ENCODE peak calls at places on chromosomes 2 and 18, in six cellular contexts. C, A, K, X, S and I are unnamed samples. For H3K4me1, the result is how much of the 10 kb centered on the place peaks cover.

GRCh38 chr2:145091967-145092366 is 572.0 kb upstream of the ZEB2 start:
- DNase-seq in A (no peak), X (no peak), S (no peak), K (peak), C (no peak), I (no peak)

GRCh38 chr2:65710779-65711295 is 278.4 kb upstream of the SPRED2 start:
- DNase-seq in C (peak), S (peak), A (no peak), X (peak), K (peak), I (no peak)

GRCh38 chr2:23092831-23093230 is 292.1 kb upstream of the KLHL29 start:
- DNase-seq in C (no peak), S (no peak), A (no peak), K (no peak), X (peak), I (peak)

GRCh38 chr2:170524828-170525565 is 190.1 kb upstream of the SP5 start:
- DNase-seq in S (no peak), X (peak), C (no peak), K (peak), A (no peak), I (peak)

GRCh38 chr2:10230499-10230898 is 72.2 kb upstream of the HPCAL1 start:
- DNase-seq in C (no peak), A (no peak), S (no peak), K (no peak), X (no peak), I (no peak)

GRCh38 chr18:8029061-8029460 is 461.9 kb downstream of the PTPRM start:
- DNase-seq in S (no peak), A (peak), X (no peak), C (no peak), K (no peak), I (no peak)

GRCh38 chr2:196544906-196545433 is 94.5 kb upstream of the CCDC150 start:
- DNase-seq in K (peak), S (no peak), C (no peak), X (no peak), A (no peak), I (no peak)

GRCh38 chr2:213279961-213280360 is 4.3 kb upstream of the SPAG16 start:
- DNase-seq in K (no peak), C (no peak), A (no peak), S (no peak), X (no peak), I (no peak)

GRCh38 chr2:201467666-201468065 is 16.1 kb downstream of the STRADB start:
- DNase-seq in A (no peak), K (no peak), C (no peak), S (no peak), X (no peak), I (no peak)

GRCh38 chr2:52976132-52976949 is 791.3 kb upstream of the CHAC2 start:
- DNase-seq in K (peak), A (no peak), S (peak), X (peak), C (peak), I (peak)

GRCh38 chr2:30321466-30321865 is 90.1 kb downstream of the LBH start:
- DNase-seq in X (no peak), K (peak), A (no peak), C (no peak), S (no peak), I (no peak)

GRCh38 chr18:10465157-10465990 is 10.9 kb downstream of the APCDD1 start:
- DNase-seq in K (no peak), X (no peak), S (no peak), A (no peak), C (no peak), I (no peak)

GRCh38 chr2:127859712-127860085 is 1.7 kb upstream of the POLR2D start:
- DNase-seq in C (no peak), A (peak), S (peak), K (no peak), X (peak), I (peak)

GRCh38 chr2:180443896-180444295 is 436.8 kb upstream of the CWC22 start:
- DNase-seq in X (no peak), S (no peak), K (no peak), C (no peak), A (no peak), I (no peak)

GRCh38 chr2:73933194-73933593 is 6.5 kb downstream of the DGUOK start:
- DNase-seq in C (no peak), A (no peak), S (no peak), K (peak), X (no peak), I (no peak)

GRCh38 chr2:64918220-64918886 is 70.8 kb upstream of the SLC1A4 start:
- DNase-seq in C (no peak), S (peak), K (no peak), A (no peak), X (no peak), I (peak)

GRCh38 chr2:120020554-120020953 is 7.7 kb downstream of the EPB41L5 start:
- DNase-seq in C (no peak), K (peak), S (no peak), X (no peak), A (no peak), I (no peak)

GRCh38 chr2:185610301-185610700 is 128.3 kb upstream of the FSIP2 start:
- DNase-seq in K (peak), X (no peak), A (no peak), S (no peak), C (no peak), I (no peak)

GRCh38 chr2:185607943-185608342 is 130.7 kb upstream of the FSIP2 start:
- DNase-seq in S (no peak), X (no peak), A (no peak), K (no peak), C (no peak), I (no peak)

GRCh38 chr2:185608799-185609198 is 129.8 kb upstream of the FSIP2 start:
- DNase-seq in C (peak), K (peak), S (no peak), A (no peak), X (no peak), I (peak)
- TF ChIP-seq CTCF in C (peak), K (no peak), S (peak), A (peak), X (no peak), I (peak)

GRCh38 chr2:143415571-143415970 is 286.4 kb downstream of the ARHGAP15 start:
- DNase-seq in X (no peak), C (no peak), A (no peak), S (no peak), K (no peak), I (no peak)
- H3K4me1 ChIP-seq in X (under half), C (under half), A (under half), S (under half), K (under half), I (under half)

GRCh38 chr2:47805850-47806249 is 22.9 kb downstream of the MSH6 start:
- DNase-seq in A (no peak), S (no peak), C (no peak), K (no peak), X (no peak), I (no peak)
- H3K27ac ChIP-seq in A (no peak), S (no peak), C (no peak), K (no peak), X (peak), I (no peak)

DNA sequence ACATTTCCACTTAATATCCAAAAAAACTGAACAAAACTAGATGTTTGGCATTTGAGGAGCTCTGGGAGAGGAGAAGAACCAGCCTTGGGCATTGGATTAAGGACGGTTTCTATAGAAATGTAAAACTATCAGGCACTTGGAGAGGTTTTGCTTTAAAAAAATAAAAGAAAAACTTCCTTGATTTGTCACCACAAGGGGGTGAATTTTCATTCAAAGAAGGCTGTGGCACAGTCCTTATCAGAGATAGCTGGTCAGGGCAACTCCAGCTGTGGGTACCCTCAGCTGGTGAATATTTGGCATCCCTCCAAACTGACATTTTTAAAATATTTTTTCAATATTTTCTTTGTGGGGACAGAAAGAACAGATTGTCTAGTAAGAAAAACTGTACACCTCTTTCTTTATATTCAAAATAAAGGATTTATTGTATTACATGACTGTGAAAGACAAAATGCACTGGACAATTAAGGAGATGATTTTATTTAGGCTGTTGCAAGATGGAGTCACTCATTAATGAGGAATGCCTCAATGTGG is 46.1 kb upstream of the TBC1D8 start:
- DNase-seq in A (no peak), C (no peak), S (no peak), K (no peak), X (no peak), I (no peak)
- TF ChIP-seq CTCF in A (peak), C (peak), S (peak), K (no peak), X (peak), I (peak)

GRCh38 chr2:238239872-238240760 is at the start of gene HES6:
- DNase-seq in A (peak), K (peak), X (peak), C (peak), S (peak), I (peak)

GRCh38 chr2:238239552-238239871 is 326 bp downstream of the HES6 start:
- DNase-seq in X (peak), S (no peak), K (peak), A (no peak), C (no peak), I (peak)

GRCh38 chr2:238241970-238242369 is 2.1 kb upstream of the HES6 start:
- DNase-seq in A (no peak), S (no peak), C (no peak), X (no peak), K (no peak), I (no peak)

GRCh38 chr2:238242731-238243495 is 3.1 kb upstream of the HES6 start:
- DNase-seq in S (no peak), C (no peak), K (no peak), A (no peak), X (no peak), I (no peak)

DNA sequence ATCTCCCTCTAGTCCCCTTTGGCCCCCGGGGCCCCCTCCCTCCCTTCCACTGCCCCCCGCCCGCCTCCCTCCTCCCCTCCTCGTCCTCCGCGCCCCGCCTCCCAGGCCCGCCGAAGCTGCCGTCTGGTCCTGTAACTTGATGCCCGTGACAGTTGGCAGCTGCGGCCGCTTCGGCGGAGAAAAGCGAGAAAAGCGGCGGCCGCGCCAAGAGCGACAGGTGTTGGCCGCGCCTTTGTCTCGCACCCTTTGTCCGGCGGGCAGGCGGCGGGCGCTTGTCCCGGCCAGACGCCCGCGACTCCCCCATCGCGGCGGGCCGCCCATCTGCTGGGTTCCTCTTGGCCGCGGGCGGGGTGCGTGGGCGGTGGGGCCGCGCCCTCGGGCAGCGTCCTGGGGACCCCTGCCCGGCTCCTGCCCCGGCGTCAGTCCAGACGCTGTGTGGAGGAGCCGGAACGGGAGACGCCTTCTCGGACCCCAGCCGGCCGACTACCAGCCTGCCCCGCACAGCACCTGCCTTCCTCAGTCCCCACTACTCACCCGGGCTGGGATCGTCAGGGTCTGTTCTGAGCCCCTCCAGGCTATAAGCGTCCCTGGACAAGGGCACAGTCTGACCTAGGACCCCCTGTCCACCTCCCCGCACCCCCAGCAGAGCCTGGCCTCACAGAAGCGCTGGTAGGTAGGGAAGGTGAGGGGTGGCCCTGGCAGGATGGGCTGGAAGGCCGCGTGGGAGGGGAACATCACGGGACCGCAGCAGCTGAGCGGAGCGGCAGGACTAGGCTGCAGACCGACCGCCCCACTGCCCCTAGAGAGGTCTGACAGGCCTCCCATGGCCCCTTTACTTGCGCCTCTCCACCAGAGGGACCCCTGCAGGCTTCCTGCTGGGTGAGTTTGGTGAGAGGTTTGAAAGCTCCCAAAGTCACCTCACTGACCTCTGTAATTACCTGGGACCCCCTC is 1.2 kb upstream of the HES6 start:
- DNase-seq in A (peak), C (no peak), S (peak), K (peak), X (peak), I (peak)
- H3K4me1 ChIP-seq in A (under half), C (under half), S (under half), K (under half), X (under half), I (under half)

DNA sequence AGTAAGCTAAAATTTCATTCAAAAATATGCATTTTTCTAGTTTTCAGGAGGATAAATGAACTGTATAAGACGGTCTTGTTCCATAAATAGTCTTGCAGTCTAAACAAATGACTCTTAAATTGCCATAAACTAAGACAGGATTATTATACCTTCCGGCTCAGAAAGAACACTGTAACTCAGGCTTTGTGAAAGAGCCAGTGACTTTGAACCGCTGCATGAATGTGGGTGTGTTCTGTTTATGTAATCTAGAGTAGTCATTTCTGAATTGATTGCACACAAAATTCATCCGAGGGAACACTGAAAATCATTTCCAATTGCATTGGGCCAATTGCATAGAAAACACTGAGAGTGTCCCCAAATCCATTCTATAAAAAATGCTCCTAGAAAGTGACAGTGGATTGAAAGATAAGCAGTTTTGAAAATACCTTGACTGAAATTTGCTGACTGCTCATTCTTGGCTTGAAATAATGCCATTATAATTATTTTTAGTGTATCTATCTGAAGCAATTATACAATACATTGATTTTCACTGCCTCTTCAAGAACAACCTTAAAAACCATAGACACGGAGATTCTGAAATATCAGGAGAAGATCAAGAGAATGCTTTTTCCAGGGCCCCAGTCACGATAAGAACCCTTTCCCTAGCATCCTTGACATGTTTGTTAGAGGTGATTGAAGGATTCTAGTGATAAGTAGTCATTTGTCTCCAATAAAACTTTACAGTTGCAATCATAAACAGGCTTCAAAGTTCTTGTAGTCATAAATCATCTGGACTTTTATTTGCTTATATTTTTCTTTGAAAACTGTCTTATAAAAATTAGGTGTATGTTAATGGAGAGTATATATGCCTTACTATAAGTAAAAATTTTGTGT is 55.4 kb downstream of the CNTNAP5 start:
- DNase-seq in X (no peak), S (no peak), A (no peak), K (no peak), C (no peak), I (no peak)
- H3K27ac ChIP-seq in X (no peak), S (no peak), A (no peak), K (no peak), C (no peak), I (no peak)

GRCh38 chr2:69308338-69308737 is 78.7 kb downstream of the GFPT1 start:
- DNase-seq in A (no peak), K (no peak), S (no peak), X (no peak), C (no peak), I (no peak)
- TF ChIP-seq CTCF in A (no peak), K (no peak), S (no peak), X (no peak), C (no peak), I (no peak)

DNA sequence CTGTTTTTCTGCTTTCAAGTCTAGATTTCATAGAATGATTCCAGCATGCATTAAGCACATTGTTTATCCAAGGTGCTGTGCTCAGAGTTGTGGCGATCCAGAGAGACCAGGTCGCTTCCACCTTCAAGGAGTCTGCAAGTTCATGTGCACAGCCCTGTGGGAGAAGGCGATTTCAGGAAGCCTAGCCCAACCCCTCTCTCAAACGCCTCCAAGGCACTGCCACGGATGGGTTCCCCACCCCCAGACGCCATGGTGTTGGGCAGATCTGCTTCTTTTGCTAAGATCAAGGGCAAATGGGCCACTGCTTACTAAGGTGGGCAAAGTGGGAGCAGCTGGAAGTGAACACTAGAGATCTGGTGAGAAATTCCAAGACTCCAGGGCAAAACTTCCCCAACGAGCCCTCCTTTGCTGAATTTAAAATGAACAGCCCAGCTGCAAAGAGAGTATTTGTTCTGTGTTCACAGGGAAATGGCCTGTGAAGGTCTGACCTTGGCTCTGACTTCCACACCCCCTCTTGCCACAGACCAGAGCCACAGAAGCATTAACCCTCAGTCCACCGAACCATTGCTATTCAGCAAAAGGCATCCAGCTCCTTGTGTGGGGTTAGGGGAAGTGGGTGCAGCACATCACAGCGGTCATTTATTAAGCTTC is 45.1 kb upstream of the ZBTB7C start:
- DNase-seq in X (no peak), K (peak), A (no peak), C (no peak), S (no peak), I (no peak)
- H3K4me1 ChIP-seq in X (under half), K (under half), A (under half), C (under half), S (under half), I (under half)

DNA sequence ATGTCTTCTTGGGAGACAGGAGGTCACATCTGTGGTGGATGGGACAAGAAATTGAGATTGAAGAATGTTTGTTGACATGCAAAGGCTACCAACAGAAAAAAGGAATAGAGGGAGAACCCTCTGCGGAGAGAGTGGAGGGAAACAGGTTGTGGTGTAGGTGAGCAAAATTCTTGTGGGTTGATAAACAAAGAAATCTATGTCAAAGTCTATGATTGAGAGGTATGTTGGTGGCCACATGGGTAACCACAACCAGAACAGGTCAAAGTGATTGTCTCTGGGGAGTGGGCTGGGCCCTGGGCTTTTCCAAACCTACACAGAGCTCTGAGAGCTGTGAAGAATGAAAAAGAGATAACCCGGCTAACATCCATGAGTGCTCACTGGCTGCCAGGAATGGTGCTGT is 62.8 kb upstream of the NCK2 start:
- DNase-seq in X (no peak), S (no peak), C (no peak), A (no peak), K (no peak), I (no peak)
- H3K27ac ChIP-seq in X (no peak), S (no peak), C (no peak), A (no peak), K (no peak), I (no peak)